ENCODE peak calls at places on chromosomes 3 and 15, in five cellular contexts. One of them, this sample, is unnamed.

GRCh38 chr3:134031620-134031915 is 1.8 kb upstream of the SLCO2A1 start:
- DNase-seq in GM13977: no peak
- DNase-seq in astrocyte: no peak
- DNase-seq in neural progenitor cell: no peak
- DNase-seq in fibroblast of the aortic adventitia: no peak
- DNase-seq in this sample: no peak

GRCh38 chr3:46549408-46549904 is 16.6 kb downstream of the LRRC2 start:
- DNase-seq in GM13977: no peak
- DNase-seq in astrocyte: peak
- DNase-seq in neural progenitor cell: no peak
- DNase-seq in fibroblast of the aortic adventitia: peak
- DNase-seq in this sample: no peak

GRCh38 chr3:185586644-185586964 is 509 bp downstream of the SENP2 start:
- DNase-seq in GM13977: no peak
- DNase-seq in astrocyte: no peak
- DNase-seq in neural progenitor cell: no peak
- DNase-seq in fibroblast of the aortic adventitia: no peak
- DNase-seq in this sample: no peak

GRCh38 chr15:40915106-40915661 is 14.0 kb upstream of the DLL4 start:
- DNase-seq in GM13977: no peak
- DNase-seq in astrocyte: no peak
- DNase-seq in neural progenitor cell: no peak
- DNase-seq in fibroblast of the aortic adventitia: no peak
- DNase-seq in this sample: no peak

GRCh38 chr3:192091831-192092230 is 630.9 kb downstream of the PYDC2 start:
- DNase-seq in GM13977: no peak
- DNase-seq in astrocyte: peak
- DNase-seq in neural progenitor cell: no peak
- DNase-seq in fibroblast of the aortic adventitia: peak
- DNase-seq in this sample: no peak

GRCh38 chr3:127410678-127411077 is 122.8 kb upstream of the PRR20G start:
- DNase-seq in GM13977: no peak
- DNase-seq in astrocyte: no peak
- DNase-seq in neural progenitor cell: no peak
- DNase-seq in fibroblast of the aortic adventitia: no peak
- DNase-seq in this sample: no peak

GRCh38 chr3:25727316-25727715 is 55.9 kb downstream of the NGLY1 start:
- DNase-seq in GM13977: no peak
- DNase-seq in astrocyte: no peak
- DNase-seq in neural progenitor cell: no peak
- DNase-seq in fibroblast of the aortic adventitia: no peak
- DNase-seq in this sample: no peak

GRCh38 chr3:112391648-112392047 is 58.7 kb downstream of the CD200 start:
- DNase-seq in GM13977: no peak
- DNase-seq in astrocyte: no peak
- DNase-seq in neural progenitor cell: no peak
- DNase-seq in fibroblast of the aortic adventitia: no peak
- DNase-seq in this sample: no peak

GRCh38 chr15:68054658-68055223 is 626 bp downstream of the PIAS1 start:
- DNase-seq in GM13977: peak
- DNase-seq in astrocyte: peak
- DNase-seq in neural progenitor cell: peak
- DNase-seq in fibroblast of the aortic adventitia: no peak
- DNase-seq in this sample: peak

GRCh38 chr3:71305246-71306206 is 278.0 kb downstream of the FOXP1 start:
- DNase-seq in GM13977: no peak
- DNase-seq in astrocyte: peak
- DNase-seq in neural progenitor cell: peak
- DNase-seq in fibroblast of the aortic adventitia: peak
- DNase-seq in this sample: no peak

GRCh38 chr3:44387404-44387803 is 48.8 kb downstream of the TCAIM start:
- DNase-seq in GM13977: no peak
- DNase-seq in astrocyte: no peak
- DNase-seq in neural progenitor cell: no peak
- DNase-seq in fibroblast of the aortic adventitia: no peak
- DNase-seq in this sample: no peak

GRCh38 chr3:153980252-153980590 is 141.0 kb upstream of the ARHGEF26 start:
- DNase-seq in GM13977: no peak
- DNase-seq in astrocyte: no peak
- DNase-seq in neural progenitor cell: no peak
- DNase-seq in fibroblast of the aortic adventitia: no peak
- DNase-seq in this sample: no peak

GRCh38 chr3:22372292-22372949 is 621.4 kb upstream of the ZNF385D start:
- DNase-seq in GM13977: peak
- DNase-seq in astrocyte: no peak
- DNase-seq in neural progenitor cell: peak
- DNase-seq in fibroblast of the aortic adventitia: no peak
- DNase-seq in this sample: no peak

GRCh38 chr3:81958967-81959625 is 197.7 kb upstream of the GBE1 start:
- DNase-seq in GM13977: no peak
- DNase-seq in astrocyte: peak
- DNase-seq in neural progenitor cell: no peak
- DNase-seq in fibroblast of the aortic adventitia: no peak
- DNase-seq in this sample: no peak

GRCh38 chr3:16884084-16884747 is 539 bp upstream of the PLCL2 start:
- DNase-seq in GM13977: peak
- DNase-seq in astrocyte: no peak
- DNase-seq in neural progenitor cell: peak
- DNase-seq in fibroblast of the aortic adventitia: no peak
- DNase-seq in this sample: peak

GRCh38 chr3:133540896-133541674 is 32.4 kb upstream of the CDV3 start:
- DNase-seq in GM13977: peak
- DNase-seq in astrocyte: no peak
- DNase-seq in neural progenitor cell: no peak
- DNase-seq in fibroblast of the aortic adventitia: peak
- DNase-seq in this sample: peak

GRCh38 chr3:48446425-48447193 is at the start of gene ATRIP:
- DNase-seq in GM13977: peak
- DNase-seq in astrocyte: peak
- DNase-seq in neural progenitor cell: peak
- DNase-seq in fibroblast of the aortic adventitia: peak
- DNase-seq in this sample: peak

GRCh38 chr3:49668861-49669260 is 5.3 kb upstream of the APEH start:
- DNase-seq in GM13977: no peak
- DNase-seq in astrocyte: peak
- DNase-seq in neural progenitor cell: no peak
- DNase-seq in fibroblast of the aortic adventitia: peak
- DNase-seq in this sample: no peak

GRCh38 chr3:17579289-17580031 is 163.0 kb downstream of the TBC1D5 start:
- DNase-seq in GM13977: peak
- DNase-seq in astrocyte: peak
- DNase-seq in neural progenitor cell: no peak
- DNase-seq in fibroblast of the aortic adventitia: peak
- DNase-seq in this sample: peak

GRCh38 chr15:36831915-36832310 is 252.5 kb downstream of the CDIN1 start:
- DNase-seq in GM13977: no peak
- DNase-seq in astrocyte: no peak
- DNase-seq in neural progenitor cell: no peak
- DNase-seq in fibroblast of the aortic adventitia: peak
- DNase-seq in this sample: peak

GRCh38 chr15:34754674-34755418 is at the start of gene GJD2:
- DNase-seq in GM13977: no peak
- DNase-seq in astrocyte: no peak
- DNase-seq in neural progenitor cell: peak
- DNase-seq in fibroblast of the aortic adventitia: no peak
- DNase-seq in this sample: no peak

GRCh38 chr15:101501703-101502373 is 12.3 kb upstream of the PCSK6 start:
- DNase-seq in GM13977: peak
- DNase-seq in astrocyte: no peak
- DNase-seq in neural progenitor cell: peak
- DNase-seq in fibroblast of the aortic adventitia: no peak
- DNase-seq in this sample: peak

GRCh38 chr3:141302364-141303141 is 65.8 kb upstream of the ZBTB38 start:
- DNase-seq in GM13977: no peak
- DNase-seq in astrocyte: peak
- DNase-seq in neural progenitor cell: no peak
- DNase-seq in fibroblast of the aortic adventitia: peak
- DNase-seq in this sample: no peak

GRCh38 chr3:27521179-27521871 is 37.1 kb upstream of the SLC4A7 start:
- DNase-seq in GM13977: no peak
- DNase-seq in astrocyte: peak
- DNase-seq in neural progenitor cell: no peak
- DNase-seq in fibroblast of the aortic adventitia: peak
- DNase-seq in this sample: no peak

GRCh38 chr3:141148169-141148568 is 83.5 kb upstream of the PXYLP1 start:
- DNase-seq in GM13977: no peak
- DNase-seq in astrocyte: no peak
- DNase-seq in neural progenitor cell: no peak
- DNase-seq in fibroblast of the aortic adventitia: no peak
- DNase-seq in this sample: no peak

GRCh38 chr15:98823012-98823458 is 174.7 kb downstream of the IGF1R start:
- DNase-seq in GM13977: no peak
- DNase-seq in astrocyte: peak
- DNase-seq in neural progenitor cell: peak
- DNase-seq in fibroblast of the aortic adventitia: peak
- DNase-seq in this sample: no peak

GRCh38 chr15:63792584-63792983 is 41.2 kb downstream of the HERC1 start:
- DNase-seq in GM13977: no peak
- DNase-seq in astrocyte: no peak
- DNase-seq in neural progenitor cell: no peak
- DNase-seq in fibroblast of the aortic adventitia: no peak
- DNase-seq in this sample: no peak

GRCh38 chr3:190384241-190384863 is 3.6 kb upstream of the CLDN16 start:
- DNase-seq in GM13977: peak
- DNase-seq in astrocyte: peak
- DNase-seq in neural progenitor cell: peak
- DNase-seq in fibroblast of the aortic adventitia: peak
- DNase-seq in this sample: peak

GRCh38 chr15:44726568-44727461 is 9.5 kb upstream of the TRIM69 start:
- DNase-seq in GM13977: peak
- DNase-seq in astrocyte: peak
- DNase-seq in neural progenitor cell: no peak
- DNase-seq in fibroblast of the aortic adventitia: peak
- DNase-seq in this sample: peak

GRCh38 chr3:115517457-115518050 is 105.8 kb upstream of the GAP43 start:
- DNase-seq in GM13977: no peak
- DNase-seq in astrocyte: no peak
- DNase-seq in neural progenitor cell: no peak
- DNase-seq in fibroblast of the aortic adventitia: no peak
- DNase-seq in this sample: peak

GRCh38 chr3:129507181-129507831 is 21.1 kb upstream of the RHO start:
- DNase-seq in GM13977: no peak
- DNase-seq in astrocyte: no peak
- DNase-seq in neural progenitor cell: no peak
- DNase-seq in fibroblast of the aortic adventitia: no peak
- DNase-seq in this sample: no peak

DNA sequence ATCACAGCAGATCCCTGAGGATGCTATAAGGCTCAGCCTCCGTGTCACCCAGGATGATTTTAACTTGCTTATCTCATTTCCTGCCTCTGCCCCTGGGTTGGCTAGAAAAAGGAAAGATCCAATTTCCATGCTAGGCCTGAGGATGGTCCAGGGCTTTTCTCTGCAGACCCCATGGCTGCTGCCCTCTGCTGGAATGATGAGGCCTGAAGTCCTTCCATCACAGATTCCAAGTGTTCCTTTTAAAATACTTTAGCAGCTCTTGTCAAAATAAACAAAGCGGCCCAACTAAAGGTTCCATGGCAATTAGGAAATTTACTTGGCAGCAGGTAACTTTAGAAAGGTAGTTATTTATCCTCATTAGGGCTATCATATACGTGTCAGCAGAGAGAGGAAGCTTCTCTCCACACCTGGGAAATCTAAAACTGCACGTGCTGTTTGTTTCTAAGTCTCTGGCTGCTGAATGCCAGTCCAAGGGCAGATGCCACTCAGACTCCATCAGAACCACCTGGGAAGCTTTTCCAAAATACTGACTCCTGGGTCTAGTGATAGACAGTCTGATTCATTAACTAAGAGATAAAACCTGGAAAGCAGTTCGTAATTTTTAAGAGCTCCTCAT is 401.9 kb upstream of the IL12A start:
- DNase-seq in GM13977: no peak
- DNase-seq in astrocyte: peak
- DNase-seq in neural progenitor cell: peak
- DNase-seq in fibroblast of the aortic adventitia: peak
- DNase-seq in this sample: no peak
- TF ChIP-seq CTCF in GM13977: peak
- TF ChIP-seq CTCF in astrocyte: peak
- TF ChIP-seq CTCF in neural progenitor cell: peak
- TF ChIP-seq CTCF in fibroblast of the aortic adventitia: peak
- TF ChIP-seq CTCF in this sample: no peak

DNA sequence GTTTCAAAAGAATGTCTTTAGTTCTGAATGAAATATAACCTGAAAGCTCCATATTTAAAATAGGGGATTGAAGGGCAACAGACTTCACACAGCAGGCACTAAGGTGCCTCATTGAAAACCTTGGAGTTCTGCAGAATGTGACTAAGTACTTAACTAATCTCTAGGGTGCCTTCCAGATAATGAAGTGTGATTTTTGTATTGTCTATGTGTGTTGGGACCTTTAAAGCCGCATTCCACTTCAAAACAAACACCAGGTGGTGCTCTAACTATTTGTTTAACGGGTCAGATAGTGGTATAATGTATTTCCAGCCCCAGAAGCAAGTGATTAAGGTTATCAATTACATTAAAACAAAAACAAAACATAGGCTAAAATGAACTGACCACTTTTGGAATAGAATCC is 28.0 kb downstream of the TFG start:
- DNase-seq in GM13977: no peak
- DNase-seq in astrocyte: no peak
- DNase-seq in neural progenitor cell: peak
- DNase-seq in fibroblast of the aortic adventitia: peak
- DNase-seq in this sample: peak
- TF ChIP-seq CTCF in GM13977: peak
- TF ChIP-seq CTCF in astrocyte: peak
- TF ChIP-seq CTCF in neural progenitor cell: peak
- TF ChIP-seq CTCF in fibroblast of the aortic adventitia: peak
- TF ChIP-seq CTCF in this sample: no peak

DNA sequence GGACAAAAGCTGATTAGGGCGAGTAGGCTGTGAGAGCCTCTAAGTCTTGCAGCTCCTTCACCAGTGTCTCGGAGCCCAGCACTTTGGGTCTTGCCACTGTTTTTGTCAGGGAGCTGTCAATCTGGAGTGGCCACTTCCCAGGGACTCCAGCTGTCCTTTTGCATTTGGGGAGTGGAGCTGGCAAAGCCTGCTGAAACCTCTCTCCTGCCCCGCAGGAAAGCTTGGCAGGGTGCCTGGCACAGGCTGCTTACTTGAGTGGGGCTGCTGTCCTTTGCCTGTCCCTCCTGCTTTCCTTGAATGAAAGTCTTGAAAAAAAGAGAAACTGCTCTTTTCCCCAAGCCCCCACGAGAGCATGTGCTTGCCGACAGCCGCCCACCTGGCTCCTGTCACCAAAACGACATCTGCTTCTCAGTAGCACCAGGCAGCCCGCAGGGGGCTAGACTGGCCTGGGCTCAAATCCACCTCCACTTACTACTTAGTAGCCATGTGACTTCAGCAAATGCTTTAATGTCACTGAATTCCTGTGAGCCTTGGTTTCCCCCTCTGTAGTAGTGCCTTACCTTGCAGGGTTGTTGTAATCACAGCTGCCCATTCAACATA is 13.7 kb downstream of the USP13 start:
- DNase-seq in GM13977: no peak
- DNase-seq in astrocyte: peak
- DNase-seq in neural progenitor cell: peak
- DNase-seq in fibroblast of the aortic adventitia: no peak
- DNase-seq in this sample: no peak
- TF ChIP-seq CTCF in GM13977: no peak
- TF ChIP-seq CTCF in astrocyte: no peak
- TF ChIP-seq CTCF in neural progenitor cell: no peak
- TF ChIP-seq CTCF in fibroblast of the aortic adventitia: peak
- TF ChIP-seq CTCF in this sample: no peak

GRCh38 chr15:25783607-25784131 is 79.5 kb downstream of the ATP10A start:
- DNase-seq in GM13977: no peak
- DNase-seq in astrocyte: no peak
- DNase-seq in neural progenitor cell: peak
- DNase-seq in fibroblast of the aortic adventitia: peak
- DNase-seq in this sample: no peak
- TF ChIP-seq CTCF in GM13977: peak
- TF ChIP-seq CTCF in astrocyte: peak
- TF ChIP-seq CTCF in neural progenitor cell: peak
- TF ChIP-seq CTCF in fibroblast of the aortic adventitia: peak
- TF ChIP-seq CTCF in this sample: peak

This sample was measured in GM12865.